ENCODE peak calls at places on chromosome 3, in five cellular contexts. O is iPS DF 6.9, I is right cardiac atrium, Y is neuronal stem cell, H is cardiac muscle cell. J is an unnamed sample. For H3K4me1, the result is how much of the 10 kb centered on the place peaks cover.

GRCh38 chr3:46417841-46418611 is 11.0 kb downstream of the CCRL2 start:
- DNase-seq in H (no peak), I (no peak), Y (no peak), O (no peak), J (no peak)

GRCh38 chr3:73451276-73451973 is 173.3 kb downstream of the PDZRN3 start:
- DNase-seq in I (no peak), H (no peak), O (no peak), Y (no peak), J (no peak)

GRCh38 chr3:141243295-141243707 is 11.7 kb downstream of the PXYLP1 start:
- DNase-seq in Y (no peak), O (no peak), H (peak), I (no peak), J (no peak)

GRCh38 chr3:11689749-11690148 is 46.0 kb upstream of the VGLL4 start:
- DNase-seq in H (no peak), Y (no peak), I (no peak), O (no peak), J (no peak)

GRCh38 chr3:10353160-10353559 is 32.2 kb upstream of the SEC13 start:
- DNase-seq in Y (no peak), O (no peak), H (no peak), I (no peak), J (peak)

GRCh38 chr3:141426404-141427034 is 58.2 kb downstream of the ZBTB38 start:
- DNase-seq in H (peak), I (peak), Y (no peak), O (no peak), J (peak)

GRCh38 chr3:39267631-39268553 is 11.9 kb downstream of the CX3CR1 start:
- DNase-seq in O (no peak), I (no peak), H (no peak), Y (no peak), J (no peak)

GRCh38 chr3:190120161-190121060 is at the start of gene P3H2:
- DNase-seq in Y (peak), I (peak), O (peak), H (peak), J (peak)

GRCh38 chr3:177982034-177982433 is 554.2 kb upstream of the KCNMB2 start:
- DNase-seq in Y (no peak), I (no peak), O (no peak), H (no peak), J (no peak)

GRCh38 chr3:129207347-129207947 is 23.8 kb upstream of the CNBP start:
- DNase-seq in O (no peak), H (no peak), Y (no peak), I (no peak), J (no peak)

GRCh38 chr3:33883538-33884203 is 85.2 kb downstream of the PDCD6IP start:
- DNase-seq in H (peak), Y (peak), I (no peak), O (no peak), J (no peak)

GRCh38 chr3:60260546-60260945 is 990.7 kb downstream of the FHIT start:
- DNase-seq in Y (no peak), I (no peak), H (no peak), O (no peak), J (no peak)
- H3K27ac ChIP-seq in Y (no peak), I (no peak), H (no peak), O (no peak), J (no peak)

DNA sequence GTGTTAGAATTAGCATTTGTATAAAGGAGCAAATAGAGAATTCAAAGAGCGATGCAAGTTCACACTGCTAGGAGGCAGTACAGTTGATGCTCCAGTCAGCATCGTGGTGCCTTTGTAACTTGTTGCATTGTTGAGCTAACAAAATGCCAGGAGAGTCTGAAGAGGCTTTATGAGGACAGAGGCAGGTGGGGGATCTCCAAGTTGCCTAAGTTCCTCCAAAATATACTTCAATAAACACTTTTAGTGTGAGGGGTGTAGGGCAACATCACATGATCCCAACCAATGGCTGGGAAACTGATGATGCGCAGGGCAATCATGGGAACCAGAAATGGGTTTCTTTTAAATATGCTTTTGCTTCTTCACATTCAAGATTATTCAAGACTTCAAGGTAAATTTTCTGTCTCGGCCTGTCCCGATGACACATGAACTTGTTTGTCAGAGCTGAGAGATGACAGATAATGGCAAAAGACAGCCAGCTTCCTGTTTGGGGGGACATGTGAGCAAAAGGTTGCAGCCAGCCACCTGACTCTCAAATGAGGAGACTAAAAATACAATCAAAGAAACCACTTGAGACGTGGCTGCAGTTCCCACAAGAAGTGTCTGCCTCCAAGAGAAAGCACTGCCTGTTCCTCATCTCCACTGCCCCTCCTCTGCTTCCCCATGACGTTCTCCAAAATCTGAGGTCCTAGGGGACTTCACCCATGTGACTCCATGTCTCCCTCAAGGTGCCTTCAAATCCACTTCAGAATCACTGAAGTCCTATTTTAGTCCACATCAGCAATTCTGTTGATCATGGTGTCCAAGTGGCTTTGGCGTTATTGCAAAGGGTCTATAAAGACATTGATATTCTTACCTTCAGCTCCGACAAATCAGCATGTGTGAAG is 39.3 kb downstream of the KLHL6 start:
- DNase-seq in H (no peak), I (no peak), Y (no peak), O (no peak), J (no peak)
- H3K4me1 ChIP-seq in H (under half), I (under half), Y (under half), O (under half), J (under half)

DNA sequence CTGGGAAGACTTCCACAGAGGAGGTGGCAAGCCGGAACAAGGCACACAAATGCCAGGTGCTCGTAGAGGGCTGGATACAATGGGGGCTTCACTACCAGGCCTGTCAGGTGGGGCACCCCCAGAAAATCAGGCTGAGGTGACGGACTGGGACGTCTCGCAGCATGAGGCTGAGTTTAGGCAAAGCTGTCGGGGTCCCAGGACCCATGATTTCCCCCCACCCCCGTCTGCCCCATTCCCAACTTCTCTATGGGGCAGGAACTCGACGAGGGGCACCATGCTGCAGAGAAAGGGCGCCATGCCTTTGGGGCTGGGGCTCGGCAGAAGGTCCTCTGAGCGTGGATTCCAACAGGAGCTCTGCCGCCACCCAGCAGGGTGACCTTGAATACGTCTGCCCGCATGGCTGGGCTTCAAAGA is 65.7 kb upstream of the HES1 start:
- DNase-seq in H (no peak), Y (no peak), I (no peak), O (no peak), J (no peak)
- H3K27ac ChIP-seq in H (peak), Y (no peak), I (peak), O (no peak), J (peak)

DNA sequence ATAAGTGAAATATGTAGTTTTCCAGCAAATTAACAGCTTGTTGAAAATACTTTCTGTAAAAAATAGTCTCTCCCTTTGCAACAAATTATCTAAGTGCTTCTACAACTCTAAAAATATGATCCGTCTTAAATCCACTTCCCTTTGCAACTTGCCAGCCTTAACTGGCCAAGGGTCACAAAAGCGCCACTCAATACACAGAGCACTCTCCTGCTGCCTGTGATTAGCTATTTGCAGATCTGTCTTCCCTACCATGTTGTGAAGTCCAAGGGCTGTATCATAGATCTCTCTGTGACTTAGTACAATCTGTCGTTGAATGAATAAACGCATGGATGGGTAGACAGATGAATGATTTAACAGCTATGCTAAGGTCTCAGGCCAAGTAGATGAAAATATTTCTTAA is 76.2 kb downstream of the ITGB5 start:
- DNase-seq in O (no peak), H (no peak), Y (no peak), I (no peak), J (no peak)
- H3K4me1 ChIP-seq in O (under half), H (under half), Y (under half), I (under half), J (under half)

GRCh38 chr3:172098698-172099494 is 59.5 kb downstream of the FNDC3B start:
- DNase-seq in I (no peak), O (peak), Y (no peak), H (no peak), J (no peak)

GRCh38 chr3:172097585-172097984 is 58.2 kb downstream of the FNDC3B start:
- DNase-seq in Y (no peak), O (no peak), I (no peak), H (no peak), J (no peak)

GRCh38 chr3:172096881-172097420 is 57.6 kb downstream of the FNDC3B start:
- DNase-seq in O (no peak), Y (no peak), H (peak), I (no peak), J (no peak)

GRCh38 chr3:172092658-172093057 is 53.3 kb downstream of the FNDC3B start:
- DNase-seq in Y (no peak), I (no peak), H (no peak), O (no peak), J (no peak)

DNA sequence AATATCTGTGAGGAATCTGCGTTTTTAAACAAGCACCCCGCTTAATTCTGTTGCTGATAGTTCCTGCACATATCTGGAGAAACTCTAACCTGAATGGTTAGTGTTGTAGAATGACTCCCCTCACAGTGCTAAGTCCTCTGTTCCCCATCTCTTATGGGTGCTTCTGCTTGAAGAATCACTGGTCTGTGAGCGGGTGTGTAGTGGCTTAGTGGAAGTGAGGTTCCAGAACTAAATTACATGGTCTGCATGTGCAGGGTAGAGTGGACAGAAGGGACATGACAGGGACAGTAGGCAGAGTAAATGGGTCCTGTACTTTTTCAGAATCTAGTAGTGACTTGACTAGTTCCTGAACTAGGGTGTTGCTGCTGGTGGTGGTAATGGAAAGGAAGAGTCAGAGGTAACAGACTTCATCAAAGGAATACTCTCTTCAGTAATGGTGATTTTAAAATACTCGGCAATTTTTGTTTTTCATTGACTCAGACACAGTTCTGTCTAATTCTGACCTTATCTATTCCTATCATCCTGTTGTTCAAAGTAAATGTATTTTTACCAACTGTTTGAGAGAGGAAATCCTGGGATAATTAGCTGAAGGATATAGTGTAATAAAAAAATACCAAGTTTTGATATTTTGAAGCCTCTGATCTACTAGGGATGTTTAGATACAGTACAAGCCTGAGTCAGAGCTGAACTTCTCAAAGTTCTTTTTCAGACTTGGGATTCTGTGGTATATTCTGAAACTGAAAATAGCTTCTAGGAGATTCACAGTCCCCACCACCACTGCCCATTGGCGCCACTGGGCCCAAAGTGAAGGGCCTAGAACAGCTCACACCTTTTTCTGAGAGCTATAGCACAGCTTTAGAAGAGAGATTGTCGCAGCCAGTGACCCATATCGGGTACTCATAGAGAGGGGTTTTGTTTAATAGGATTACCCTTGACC is 55.5 kb downstream of the FNDC3B start:
- DNase-seq in H (peak), O (no peak), Y (no peak), I (no peak), J (no peak)
- H3K27ac ChIP-seq in H (peak), O (no peak), Y (no peak), I (peak), J (peak)

GRCh38 chr3:16888785-16889607 is 4.2 kb downstream of the PLCL2 start:
- DNase-seq in H (no peak), I (no peak), O (no peak), Y (no peak), J (no peak)
- H3K4me1 ChIP-seq in H (half or more), I (under half), O (under half), Y (under half), J (half or more)